ENCODE peak calls at places on chromosomes 4 and X, in five cellular contexts. U is NCI-H526 treated with DMSO at 0.1 percent for 48 hours, F is AG09319, D is left ventricle myocardium inferior, I is GM03348. P is an unnamed sample.

GRCh38 chrX:122868626-122869025 is 315.5 kb upstream of the GRIA3 start:
- DNase-seq in U (no peak), D (no peak), I (peak), F (no peak), P (no peak)

GRCh38 chrX:134821370-134821769 is 163.1 kb upstream of the PLAC1 start:
- DNase-seq in D (peak), I (peak), F (no peak), U (no peak), P (no peak)

GRCh38 chr4:89755210-89755609 is 81.8 kb downstream of the SNCA start:
- DNase-seq in I (peak), F (no peak), D (no peak), U (no peak), P (no peak)

GRCh38 chrX:150693782-150694574 is 782 bp downstream of the MTMR1 start:
- DNase-seq in U (peak), F (peak), I (peak), D (peak), P (peak)

GRCh38 chr4:125313497-125313896 is 1.3 kb upstream of the FAT4 start:
- DNase-seq in D (no peak), U (peak), F (peak), I (peak), P (peak)

GRCh38 chrX:111164728-111165127 is 68.7 kb downstream of the PAK3 start:
- DNase-seq in I (peak), F (no peak), D (no peak), U (no peak), P (no peak)

GRCh38 chr4:13705521-13706035 is 78.1 kb upstream of the BOD1L1 start:
- DNase-seq in I (no peak), U (no peak), F (no peak), D (peak), P (no peak)

GRCh38 chr4:3368334-3368733 is 73.4 kb upstream of the HGFAC start:
- DNase-seq in D (no peak), I (no peak), F (no peak), U (no peak), P (no peak)

GRCh38 chr4:11650801-11651596 is 222.3 kb upstream of the HS3ST1 start:
- DNase-seq in F (no peak), D (no peak), U (no peak), I (no peak), P (no peak)

GRCh38 chr4:29047341-29048041 is 1672.7 kb upstream of the PCDH7 start:
- DNase-seq in F (no peak), D (no peak), U (no peak), I (no peak), P (no peak)

GRCh38 chr4:183253451-183253850 is 66.6 kb downstream of the CLDN22 start:
- DNase-seq in D (no peak), U (no peak), I (no peak), F (no peak), P (no peak)

GRCh38 chr4:139642364-139642763 is 23.3 kb upstream of the MGST2 start:
- DNase-seq in F (no peak), U (no peak), D (no peak), I (peak), P (peak)

GRCh38 chrX:13005671-13006473 is 31.0 kb downstream of the TMSB4X start:
- DNase-seq in D (no peak), U (no peak), F (no peak), I (no peak), P (no peak)

GRCh38 chrX:41334866-41335589 is 1.1 kb downstream of the DDX3X start:
- DNase-seq in D (peak), F (no peak), I (peak), U (no peak), P (no peak)

GRCh38 chr4:20359692-20360091 is 108.0 kb downstream of the SLIT2 start:
- DNase-seq in U (no peak), I (no peak), F (no peak), D (no peak), P (no peak)

GRCh38 chr4:76246025-76246424 is 5.5 kb upstream of the FAM47E start:
- DNase-seq in F (no peak), I (no peak), U (no peak), D (no peak), P (no peak)